ENCODE peak calls at places on chromosomes 4 and X, in five cellular contexts. H is neuronal stem cell, Y is IMR-90, I is Panc1, G is psoas muscle. R is an unnamed sample. For H3K4me1 and H3K27me3, the result is how much of the 10 kb centered on the place peaks cover.

GRCh38 chr4:175614880-175615279 is 197.2 kb downstream of the GPM6A start:
- DNase-seq in G (no peak), I (no peak), H (no peak), Y (no peak), R (peak)

GRCh38 chr4:156620786-156621185 is 350.8 kb downstream of the PDGFC start:
- DNase-seq in I (no peak), H (no peak), Y (no peak), G (no peak), R (no peak)

GRCh38 chr4:182144621-182145359 is 98.4 kb upstream of the TENM3 start:
- DNase-seq in Y (peak), G (peak), H (peak), I (no peak), R (peak)

GRCh38 chrX:49644991-49645637 is 46.3 kb downstream of the GAGE1 start:
- DNase-seq in Y (no peak), G (no peak), I (no peak), H (no peak), R (no peak)

GRCh38 chr4:186472948-186473347 is 82.4 kb downstream of the MTNR1A start:
- DNase-seq in I (no peak), H (peak), G (no peak), Y (peak), R (peak)

GRCh38 chr4:89727236-89727635 is 109.7 kb downstream of the SNCA start:
- DNase-seq in I (no peak), Y (no peak), H (no peak), G (no peak), R (no peak)

GRCh38 chr4:2254665-2255500 is 7.0 kb downstream of the MXD4 start:
- DNase-seq in H (no peak), G (no peak), Y (no peak), I (no peak), R (no peak)

GRCh38 chr4:2261110-2261852 is 628 bp downstream of the MXD4 start:
- DNase-seq in Y (peak), G (peak), H (peak), I (no peak), R (peak)

GRCh38 chr4:182770259-182770968 is 146.8 kb downstream of the DCTD start:
- DNase-seq in I (no peak), H (no peak), Y (no peak), G (no peak), R (no peak)

GRCh38 chr4:55561884-55562283 is 15.2 kb upstream of the CLOCK start:
- DNase-seq in H (no peak), I (no peak), G (no peak), Y (no peak), R (no peak)

GRCh38 chr4:76197971-76198410 is 15.6 kb downstream of the SCARB2 start:
- DNase-seq in G (peak), I (no peak), H (no peak), Y (peak), R (peak)

GRCh38 chrX:6681469-6681868 is 146.6 kb upstream of the VCX3A start:
- DNase-seq in G (no peak), H (no peak), I (no peak), Y (no peak), R (no peak)

GRCh38 chrX:1576201-1577101 is 15.0 kb upstream of the AKAP17A start:
- DNase-seq in Y (no peak), G (no peak), I (no peak), H (no peak), R (no peak)

GRCh38 chr4:54558889-54559682 is 98.7 kb upstream of the KIT start:
- DNase-seq in Y (no peak), G (no peak), I (no peak), H (no peak), R (no peak)

GRCh38 chr4:124212835-124213640 is 499.5 kb downstream of the ANKRD50 start:
- DNase-seq in I (no peak), G (no peak), Y (peak), H (no peak), R (no peak)

GRCh38 chr4:79081973-79082372 is 142.7 kb upstream of the PAQR3 start:
- DNase-seq in I (no peak), Y (no peak), G (no peak), H (no peak), R (no peak)

GRCh38 chrX:119981286-119982070 is 37.9 kb upstream of the NKAP start:
- DNase-seq in I (peak), H (no peak), G (no peak), Y (peak), R (peak)

GRCh38 chr4:174437756-174438155 is 84.5 kb downstream of the HPGD start:
- DNase-seq in G (no peak), H (no peak), I (no peak), Y (no peak), R (no peak)

GRCh38 chr4:156672924-156673323 is 298.7 kb downstream of the PDGFC start:
- DNase-seq in G (no peak), I (no peak), H (no peak), Y (no peak), R (no peak)

GRCh38 chr4:7909463-7909862 is 30.2 kb downstream of the AFAP1 start:
- DNase-seq in I (no peak), H (no peak), G (no peak), Y (no peak), R (no peak)

GRCh38 chr4:14596904-14597303 is 405.4 kb upstream of the CPEB2 start:
- DNase-seq in H (no peak), Y (no peak), I (no peak), G (no peak), R (no peak)

GRCh38 chr4:68267433-68267944 is 22.0 kb upstream of the TMPRSS11B start:
- DNase-seq in I (no peak), G (no peak), Y (peak), H (no peak), R (no peak)

GRCh38 chrX:83185010-83185409 is 323.1 kb upstream of the POU3F4 start:
- DNase-seq in H (no peak), Y (no peak), G (no peak), I (no peak), R (no peak)

GRCh38 chrX:109374276-109374960 is 107.5 kb downstream of the GUCY2F start:
- DNase-seq in Y (no peak), G (no peak), H (no peak), I (no peak), R (no peak)

GRCh38 chrX:70039758-70040157 is 10.0 kb downstream of the AWAT2 start:
- DNase-seq in G (no peak), I (no peak), H (no peak), Y (no peak), R (no peak)

GRCh38 chr4:14906805-14907204 is 95.5 kb upstream of the CPEB2 start:
- DNase-seq in Y (no peak), G (no peak), I (no peak), H (no peak), R (no peak)

GRCh38 chr4:1248262-1249147 is at the start of gene CTBP1:
- DNase-seq in G (peak), Y (peak), I (peak), H (peak), R (peak)

GRCh38 chr4:69095301-69095731 is 958 bp upstream of the UGT2B7 start:
- DNase-seq in I (peak), Y (peak), H (no peak), G (no peak), R (no peak)

GRCh38 chrX:118231464-118231863 is 114.4 kb upstream of the WDR44 start:
- DNase-seq in H (no peak), G (no peak), Y (peak), I (no peak), R (no peak)

GRCh38 chrX:150409486-150409885 is 46.4 kb downstream of the MAMLD1 start:
- DNase-seq in I (no peak), Y (no peak), H (no peak), G (no peak), R (no peak)

GRCh38 chr4:17556498-17556897 is 20.5 kb upstream of the LAP3 start:
- DNase-seq in Y (no peak), G (no peak), I (no peak), H (no peak), R (no peak)

GRCh38 chr4:8599657-8600056 is 7.1 kb downstream of the CPZ start:
- DNase-seq in Y (peak), I (no peak), H (no peak), G (no peak), R (no peak)

GRCh38 chrX:110851780-110852179 is 56.2 kb upstream of the CHRDL1 start:
- DNase-seq in I (no peak), H (no peak), G (no peak), Y (peak), R (no peak)

GRCh38 chrX:281166-281999 is at the start of gene PLCXD1:
- DNase-seq in Y (peak), G (no peak), I (no peak), H (peak), R (peak)

GRCh38 chrX:63434206-63434605 is 83.1 kb upstream of the SPIN4 start:
- DNase-seq in G (no peak), I (no peak), H (no peak), Y (no peak), R (no peak)

GRCh38 chrX:153381684-153382532 is 19.2 kb downstream of the PNMA6E start:
- DNase-seq in H (peak), I (no peak), Y (peak), G (no peak), R (peak)

GRCh38 chr4:127685292-127685691 is 44.9 kb upstream of the SLC25A31 start:
- DNase-seq in H (no peak), I (no peak), G (no peak), Y (peak), R (no peak)

GRCh38 chrX:51975811-51976210 is 82.4 kb downstream of the MAGED1 start:
- DNase-seq in I (no peak), G (no peak), Y (no peak), H (no peak), R (no peak)

GRCh38 chr4:91746551-91746950 is 557.2 kb upstream of the GRID2 start:
- DNase-seq in Y (no peak), I (no peak), G (no peak), H (no peak), R (no peak)

GRCh38 chrX:45479835-45480422 is 279.3 kb upstream of the DIPK2B start:
- DNase-seq in H (no peak), G (no peak), Y (peak), I (peak), R (no peak)

DNA sequence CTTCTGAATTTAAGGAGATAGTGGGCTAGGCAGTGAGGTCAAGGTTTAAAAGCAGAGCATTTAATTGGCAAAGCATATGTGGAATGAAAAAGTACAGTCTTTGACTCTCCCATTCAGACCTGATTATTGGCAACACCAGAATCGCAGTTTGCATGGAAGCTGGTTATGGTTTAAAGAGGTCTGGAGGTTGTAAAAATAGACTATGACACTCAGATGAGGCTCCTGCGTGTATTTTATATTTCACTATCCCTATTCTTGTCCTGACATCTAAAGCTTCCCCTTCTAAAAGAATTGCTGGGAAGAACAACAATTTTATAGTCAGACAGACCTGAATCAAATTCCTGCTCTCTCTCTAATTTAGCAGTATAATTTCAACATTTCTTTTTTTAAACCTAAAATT is 302.9 kb downstream of the PCDH7 start:
- DNase-seq in G (no peak), H (no peak), I (no peak), Y (no peak), R (no peak)
- H3K4me3 ChIP-seq in G (no peak), H (no peak), I (no peak), Y (no peak), R (no peak)

DNA sequence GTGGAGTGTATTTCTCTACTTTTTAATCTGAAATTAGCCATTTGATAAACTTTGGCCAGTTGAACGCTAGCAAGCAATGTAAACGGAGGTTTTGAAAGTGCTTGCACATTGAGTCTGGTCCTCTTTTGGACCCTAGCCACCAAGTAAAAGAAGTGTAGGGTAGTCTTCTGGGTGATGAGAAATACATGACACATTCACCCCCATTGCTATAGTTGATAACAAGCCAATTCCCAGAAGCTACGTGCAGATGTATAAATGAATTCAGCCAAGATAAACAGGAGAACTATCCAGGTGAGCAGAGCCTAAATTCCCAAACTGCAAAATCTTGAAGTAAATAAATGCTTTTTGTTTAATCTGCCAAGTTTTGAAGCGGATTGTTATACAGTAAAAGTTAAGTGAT is 965.4 kb upstream of the GRIA3 start:
- DNase-seq in I (no peak), Y (no peak), G (no peak), H (no peak), R (no peak)
- H3K4me1 ChIP-seq in I (under half), Y (under half), G (under half), H (under half), R (under half)

GRCh38 chr4:139622856-139623255 is 42.8 kb upstream of the MGST2 start:
- DNase-seq in H (no peak), Y (no peak), I (no peak), G (no peak), R (peak)
- H3K27me3 ChIP-seq in H (under half), Y (under half), I (under half), G (under half), R (under half)

GRCh38 chr4:12965334-12965733 is 518.8 kb downstream of the RAB28 start:
- DNase-seq in H (peak), G (no peak), I (no peak), Y (no peak), R (no peak)
- H3K4me3 ChIP-seq in H (no peak), G (no peak), I (no peak), Y (no peak), R (no peak)

DNA sequence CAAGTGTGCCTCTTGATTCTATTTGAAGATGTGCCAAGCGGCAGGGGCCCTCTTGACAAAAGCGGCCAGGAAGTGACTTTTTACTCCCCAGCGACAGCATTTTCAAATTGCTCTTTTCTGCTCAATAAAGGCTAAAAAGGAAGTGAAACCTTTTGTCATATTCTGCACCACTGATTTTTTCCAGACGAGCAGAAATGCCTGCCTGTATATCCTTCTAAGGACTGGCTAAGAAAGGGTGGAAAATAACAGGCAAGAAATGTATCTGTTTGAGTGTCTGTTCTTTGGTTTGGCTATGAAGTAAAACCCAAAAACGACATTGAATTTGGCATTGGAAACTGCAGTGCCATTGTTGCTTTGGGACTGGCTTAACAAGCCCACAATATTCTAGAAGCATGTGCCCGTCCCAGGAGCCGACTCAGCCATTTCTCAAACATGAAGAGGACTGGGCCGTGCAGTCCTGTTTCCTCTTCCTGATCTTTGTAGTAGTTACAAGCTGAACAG is 25.5 kb downstream of the TMSB4X start:
- DNase-seq in Y (no peak), I (no peak), H (no peak), G (no peak), R (no peak)
- H3K4me1 ChIP-seq in Y (under half), I (under half), H (under half), G (under half), R (under half)

GRCh38 chr4:168487821-168488162 is 7.5 kb upstream of the DDX60L start:
- DNase-seq in Y (no peak), H (no peak), G (no peak), I (no peak), R (no peak)
- H3K27me3 ChIP-seq in Y (under half), H (under half), G (under half), I (under half), R (under half)

GRCh38 chrX:25004485-25005032 is 11.2 kb downstream of the ARX start:
- DNase-seq in H (no peak), Y (no peak), I (no peak), G (no peak), R (no peak)
- H3K4me3 ChIP-seq in H (peak), Y (peak), I (peak), G (peak), R (no peak)

R was measured in HAP-1.